ENCODE peak calls at places on chromosomes 2 and 18, in eight cellular contexts. One of them, this sample, is unnamed.

GRCh38 chr18:9890957-9891356 is 5.2 kb downstream of the TXNDC2 start:
- DNase-seq in fibroblast of pulmonary artery: no peak
- DNase-seq in heart left ventricle: no peak
- DNase-seq in bronchial epithelial cell: no peak
- DNase-seq in COR-L47: no peak
- DNase-seq in mammary epithelial cell: no peak
- DNase-seq in NCI-H1417: no peak
- DNase-seq in effector memory CD8-positive, alpha-beta T cell: no peak
- DNase-seq in this sample: no peak

GRCh38 chr2:232299084-232299483 is 79.5 kb upstream of the ALPP start:
- DNase-seq in fibroblast of pulmonary artery: no peak
- DNase-seq in COR-L47: no peak
- DNase-seq in bronchial epithelial cell: no peak
- DNase-seq in NCI-H1417: no peak
- DNase-seq in heart left ventricle: no peak
- DNase-seq in mammary epithelial cell: no peak
- DNase-seq in effector memory CD8-positive, alpha-beta T cell: no peak
- DNase-seq in this sample: peak

GRCh38 chr2:170878061-170878460 is 51.0 kb upstream of the GORASP2 start:
- DNase-seq in mammary epithelial cell: peak
- DNase-seq in bronchial epithelial cell: peak
- DNase-seq in NCI-H1417: no peak
- DNase-seq in effector memory CD8-positive, alpha-beta T cell: no peak
- DNase-seq in heart left ventricle: no peak
- DNase-seq in fibroblast of pulmonary artery: no peak
- DNase-seq in COR-L47: no peak
- DNase-seq in this sample: no peak

GRCh38 chr18:12315911-12316310 is 7.9 kb downstream of the TUBB6 start:
- DNase-seq in bronchial epithelial cell: no peak
- DNase-seq in COR-L47: no peak
- DNase-seq in mammary epithelial cell: no peak
- DNase-seq in heart left ventricle: peak
- DNase-seq in effector memory CD8-positive, alpha-beta T cell: no peak
- DNase-seq in fibroblast of pulmonary artery: no peak
- DNase-seq in NCI-H1417: no peak
- DNase-seq in this sample: no peak

GRCh38 chr2:101387151-101387807 is at the start of gene CREG2:
- DNase-seq in fibroblast of pulmonary artery: peak
- DNase-seq in COR-L47: peak
- DNase-seq in mammary epithelial cell: peak
- DNase-seq in heart left ventricle: peak
- DNase-seq in effector memory CD8-positive, alpha-beta T cell: peak
- DNase-seq in bronchial epithelial cell: peak
- DNase-seq in NCI-H1417: peak
- DNase-seq in this sample: no peak

GRCh38 chr18:74353169-74353775 is 37.6 kb downstream of the C18orf63 start:
- DNase-seq in bronchial epithelial cell: peak
- DNase-seq in mammary epithelial cell: peak
- DNase-seq in COR-L47: peak
- DNase-seq in fibroblast of pulmonary artery: peak
- DNase-seq in NCI-H1417: peak
- DNase-seq in heart left ventricle: peak
- DNase-seq in effector memory CD8-positive, alpha-beta T cell: peak
- DNase-seq in this sample: no peak

GRCh38 chr2:32792416-32792815 is 154.3 kb upstream of the LTBP1 start:
- DNase-seq in COR-L47: no peak
- DNase-seq in NCI-H1417: no peak
- DNase-seq in mammary epithelial cell: no peak
- DNase-seq in effector memory CD8-positive, alpha-beta T cell: no peak
- DNase-seq in heart left ventricle: peak
- DNase-seq in bronchial epithelial cell: no peak
- DNase-seq in fibroblast of pulmonary artery: peak
- DNase-seq in this sample: no peak

GRCh38 chr2:240131296-240131695 is 4.8 kb downstream of the COPS9 start:
- DNase-seq in mammary epithelial cell: no peak
- DNase-seq in bronchial epithelial cell: no peak
- DNase-seq in effector memory CD8-positive, alpha-beta T cell: no peak
- DNase-seq in heart left ventricle: peak
- DNase-seq in fibroblast of pulmonary artery: no peak
- DNase-seq in COR-L47: no peak
- DNase-seq in NCI-H1417: no peak
- DNase-seq in this sample: no peak

GRCh38 chr2:174888136-174888535 is 117.0 kb downstream of the CHN1 start:
- DNase-seq in fibroblast of pulmonary artery: peak
- DNase-seq in NCI-H1417: no peak
- DNase-seq in COR-L47: no peak
- DNase-seq in heart left ventricle: no peak
- DNase-seq in bronchial epithelial cell: no peak
- DNase-seq in mammary epithelial cell: no peak
- DNase-seq in effector memory CD8-positive, alpha-beta T cell: no peak
- DNase-seq in this sample: no peak

This sample was measured in GDM1.